ENCODE peak calls at places on chromosomes 7 and 10, in nine cellular contexts. Y is heart left ventricle, W is ovary, Q is A549, M is esophagus squamous epithelium, G is uterus, U is esophagus muscularis mucosa, N is sigmoid colon, D is body of pancreas. L is an unnamed sample.

GRCh38 chr7:1918063-1918645 is 248.1 kb downstream of the ELFN1 start:
- DNase-seq in Y (peak; percentile 19), M (no peak), U (no peak), N (no peak), D (no peak), G (no peak), W (no peak), Q (no peak), L (no peak)

GRCh38 chr7:116910367-116910766 is 42.9 kb upstream of the ST7 start:
- DNase-seq in G (no peak), U (no peak), Y (no peak), D (no peak), W (no peak), N (no peak), Q (no peak), M (no peak), L (no peak)

GRCh38 chr7:121159553-121159952 is 169.2 kb upstream of the WNT16 start:
- DNase-seq in D (no peak), M (no peak), Q (no peak), Y (no peak), U (no peak), G (no peak), N (no peak), W (no peak), L (no peak)

GRCh38 chr10:6647811-6648526 is 67.9 kb upstream of the PRKCQ start:
- DNase-seq in W (no peak), U (no peak), M (no peak), G (no peak), Q (peak; percentile 52), Y (no peak), N (no peak), D (peak; percentile 48), L (peak; percentile 26)

GRCh38 chr7:159083001-159083697 is 61.5 kb downstream of the VIPR2 start:
- DNase-seq in M (no peak), Y (no peak), W (no peak), N (peak; percentile 50), G (no peak), Q (no peak), U (no peak), D (no peak), L (no peak)

GRCh38 chr10:97499561-97500296 is 1.0 kb downstream of the UBTD1 start:
- DNase-seq in G (peak; percentile 77), U (peak; percentile 95), N (peak; percentile 92), Q (no peak), M (no peak), D (peak; percentile 60), Y (peak; percentile 79), W (peak; percentile 75), L (peak; percentile 59)

GRCh38 chr7:1368682-1369571 is 90.3 kb downstream of the MICALL2 start:
- DNase-seq in Q (peak; percentile 61), U (no peak), D (no peak), G (no peak), N (no peak), W (no peak), M (no peak), Y (no peak), L (no peak)

GRCh38 chr10:32923849-32924248 is 34.2 kb downstream of the ITGB1 start:
- DNase-seq in M (no peak), W (no peak), G (no peak), N (no peak), Q (no peak), U (no peak), D (no peak), Y (no peak), L (no peak)

GRCh38 chr7:22885824-22886255 is 63.2 kb upstream of the TOMM7 start:
- DNase-seq in M (no peak), Q (no peak), U (no peak), D (no peak), N (no peak), Y (no peak), W (no peak), G (no peak), L (no peak)

GRCh38 chr7:94998951-94999350 is 91.6 kb downstream of the PPP1R9A start:
- DNase-seq in Q (no peak), M (no peak), U (no peak), N (no peak), G (no peak), W (no peak), D (no peak), Y (no peak), L (no peak)
- TF ChIP-seq POLR2A in Q (no peak), M (no peak), U (no peak), N (no peak), G (no peak), W (no peak), D (no peak), Y (no peak), L (no peak)

DNA sequence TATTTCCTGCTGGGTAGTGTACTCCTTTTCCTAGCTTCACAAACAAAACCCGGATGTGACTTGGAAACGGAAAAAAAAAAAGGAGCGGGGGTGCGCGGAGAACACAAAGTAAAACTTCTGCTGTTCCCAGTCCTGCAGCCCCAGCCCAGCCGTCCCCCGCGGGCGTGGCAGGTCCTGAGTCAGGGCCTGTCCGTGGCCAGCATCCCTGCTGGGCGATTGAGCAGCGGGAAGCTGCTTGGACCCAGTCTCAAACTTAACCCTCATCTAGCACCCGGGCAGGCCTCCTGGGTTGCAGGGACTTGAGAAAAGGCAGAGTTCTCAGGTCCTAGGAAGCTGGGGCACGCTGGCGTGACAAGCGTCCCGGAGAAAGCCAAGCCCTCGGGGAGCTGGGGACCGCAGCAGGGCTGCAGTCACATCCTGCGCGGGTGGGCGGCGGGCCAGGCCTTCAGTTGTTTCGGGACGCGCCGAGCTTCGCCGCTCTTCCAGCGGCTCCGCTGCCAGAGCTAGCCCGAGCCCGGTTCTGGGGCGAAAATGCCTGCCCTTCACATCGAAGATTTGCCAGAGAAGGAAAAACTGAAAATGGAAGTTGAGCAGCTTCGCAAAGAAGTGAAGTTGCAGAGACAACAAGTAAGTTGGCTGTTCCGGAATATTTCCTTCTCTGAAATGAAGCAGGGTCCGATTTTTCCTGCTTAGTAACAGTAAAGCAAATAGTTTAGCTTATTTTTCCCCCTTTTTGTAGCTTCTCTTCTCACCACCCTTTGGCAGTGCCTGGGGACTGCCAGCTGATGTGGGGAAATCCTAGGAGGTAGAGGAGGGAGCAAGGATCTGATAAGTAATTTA is at the start of gene GNG11:
- DNase-seq in W (peak; percentile 82), U (no peak), M (peak; percentile 17), G (peak; percentile 79), Y (peak; percentile 88), N (peak; percentile 91), Q (peak; percentile 79), D (peak; percentile 55), L (peak; percentile 52)
- TF ChIP-seq POLR2A in W (no peak), U (no peak), M (no peak), G (peak; percentile 40), Y (peak; percentile 73), N (peak; percentile 19), Q (peak; percentile 47), D (peak; percentile 49), L (peak; percentile 24)

GRCh38 chr7:91302794-91303193 is 38.6 kb downstream of the FZD1 start:
- DNase-seq in G (no peak), N (no peak), M (no peak), Q (no peak), W (no peak), U (no peak), D (no peak), Y (no peak), L (no peak)
- TF ChIP-seq POLR2A in G (no peak), N (no peak), M (no peak), Q (no peak), W (no peak), U (no peak), D (no peak), Y (no peak), L (no peak)

GRCh38 chr7:32892521-32893224 is 1.1 kb upstream of the KBTBD2 start:
- DNase-seq in U (no peak), W (peak; percentile 48), D (peak; percentile 37), Q (peak; percentile 41), Y (peak; percentile 56), N (peak; percentile 76), G (peak; percentile 45), M (no peak), L (peak; percentile 55)
- TF ChIP-seq POLR2A in U (no peak), W (no peak), D (no peak), Q (no peak), Y (no peak), N (no peak), G (no peak), M (no peak), L (peak; percentile 45)

GRCh38 chr7:66844552-66845381 is 76.3 kb upstream of the TMEM248 start:
- DNase-seq in M (peak; percentile 75), D (peak; percentile 99), Q (peak; percentile 99), N (peak; percentile 99), G (peak; percentile 98), W (peak; percentile 99), Y (peak; percentile 98), U (peak; percentile 99), L (peak; percentile 96)
- TF ChIP-seq POLR2A in M (no peak), D (peak; percentile 96), Q (peak; percentile 91), N (peak; percentile 95), G (peak; percentile 96), W (peak; percentile 99), Y (peak; percentile 97), U (peak; percentile 71), L (peak; percentile 93)

GRCh38 chr7:34575006-34575405 is 83.0 kb upstream of the NPSR1 start:
- DNase-seq in G (no peak), W (no peak), N (no peak), U (no peak), Y (no peak), M (no peak), Q (no peak), D (no peak), L (no peak)

GRCh38 chr7:34567906-34568305 is 90.1 kb upstream of the NPSR1 start:
- DNase-seq in G (no peak), Q (no peak), D (no peak), Y (no peak), W (no peak), U (no peak), N (no peak), M (no peak), L (no peak)

DNA sequence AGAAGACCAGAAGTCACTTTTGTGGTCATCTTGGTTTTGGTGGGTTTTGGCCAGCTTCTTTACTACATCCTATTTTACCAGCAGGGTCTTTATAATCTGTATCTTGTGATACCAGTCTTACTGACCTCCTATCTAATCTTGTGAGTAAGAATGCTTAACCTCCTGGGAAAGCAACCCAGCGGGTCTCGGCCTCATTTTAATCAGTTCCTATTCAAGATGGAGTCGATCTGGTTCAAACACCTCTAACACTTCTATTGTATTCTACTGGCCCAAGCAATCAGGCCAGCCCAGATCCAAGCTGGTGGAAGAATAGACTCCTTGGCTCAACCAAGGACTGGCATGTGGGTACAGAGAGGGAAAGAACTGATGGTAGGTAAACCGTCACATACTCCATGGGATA is 87.7 kb upstream of the NPSR1 start:
- DNase-seq in Y (no peak), M (no peak), U (no peak), G (no peak), N (no peak), D (no peak), Q (no peak), W (no peak), L (no peak)
- TF ChIP-seq POLR2A in Y (no peak), M (no peak), U (no peak), G (no peak), N (no peak), D (no peak), Q (no peak), W (no peak), L (no peak)

DNA sequence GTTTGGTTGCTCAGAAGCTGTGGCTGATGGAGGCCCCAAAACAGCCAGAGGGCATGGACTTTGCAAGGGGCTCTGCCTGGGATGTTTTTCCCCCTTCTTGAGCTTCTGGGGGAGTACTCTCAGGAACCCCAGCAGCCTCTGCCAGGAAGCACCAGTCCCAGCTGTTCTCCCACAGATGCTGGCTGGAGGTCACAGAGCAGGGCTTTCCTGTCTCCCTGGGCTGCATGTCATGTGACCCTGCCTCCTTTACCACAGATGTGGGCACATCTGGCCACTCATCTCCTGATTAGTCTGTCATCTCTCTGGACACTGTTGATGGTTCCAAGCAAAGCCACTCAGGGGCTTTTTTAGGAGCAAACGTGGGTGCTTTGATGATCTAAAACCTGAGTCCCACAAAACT is 136.7 kb downstream of the NEURL1 start:
- DNase-seq in N (peak; percentile 58), G (no peak), D (no peak), M (no peak), U (no peak), W (no peak), Q (no peak), Y (no peak), L (no peak)
- TF ChIP-seq POLR2A in N (no peak), G (no peak), D (no peak), M (no peak), U (no peak), W (no peak), Q (no peak), Y (no peak), L (no peak)

L was measured in H54.